ENCODE peak calls at places on chromosomes 7 and 10, in five cellular contexts. One of them, this sample, is unnamed.
A peak's percentile ranks its signal among the peaks of the same experiment; 100 is the strongest.

GRCh38 chr7:81460646-81461045 is 309.2 kb downstream of the HGF start:
- DNase-seq in T47D: no peak
- DNase-seq in ACHN: no peak
- DNase-seq in activated CD4-positive, alpha-beta T cell treated with anti-CD3 and anti-CD28 coated beads for 4 hours: no peak
- DNase-seq in non-pigmented ciliary epithelial cell: no peak
- DNase-seq in this sample: no peak

GRCh38 chr10:98293550-98294269 is 25.7 kb upstream of the LOXL4 start:
- DNase-seq in T47D: no peak
- DNase-seq in ACHN: no peak
- DNase-seq in activated CD4-positive, alpha-beta T cell treated with anti-CD3 and anti-CD28 coated beads for 4 hours: no peak
- DNase-seq in non-pigmented ciliary epithelial cell: no peak
- DNase-seq in this sample: no peak

GRCh38 chr7:104366390-104366789 is 38.0 kb downstream of the LHFPL3 start:
- DNase-seq in T47D: no peak
- DNase-seq in ACHN: no peak
- DNase-seq in activated CD4-positive, alpha-beta T cell treated with anti-CD3 and anti-CD28 coated beads for 4 hours: no peak
- DNase-seq in non-pigmented ciliary epithelial cell: no peak
- DNase-seq in this sample: no peak

GRCh38 chr7:33814400-33814799 is 90.9 kb upstream of the BMPER start:
- DNase-seq in T47D: no peak
- DNase-seq in ACHN: no peak
- DNase-seq in activated CD4-positive, alpha-beta T cell treated with anti-CD3 and anti-CD28 coated beads for 4 hours: no peak
- DNase-seq in non-pigmented ciliary epithelial cell: no peak
- DNase-seq in this sample: no peak

GRCh38 chr7:125059861-125060456 is 130.3 kb upstream of the POT1 start:
- DNase-seq in T47D: no peak
- DNase-seq in ACHN: peak; percentile 55
- DNase-seq in activated CD4-positive, alpha-beta T cell treated with anti-CD3 and anti-CD28 coated beads for 4 hours: no peak
- DNase-seq in non-pigmented ciliary epithelial cell: no peak
- DNase-seq in this sample: no peak

GRCh38 chr10:6201511-6201975 is 1.2 kb upstream of the PFKFB3 start:
- DNase-seq in T47D: peak; percentile 97
- DNase-seq in ACHN: peak; percentile 60
- DNase-seq in activated CD4-positive, alpha-beta T cell treated with anti-CD3 and anti-CD28 coated beads for 4 hours: peak; percentile 82
- DNase-seq in non-pigmented ciliary epithelial cell: no peak
- DNase-seq in this sample: peak; percentile 91

GRCh38 chr10:23693895-23694294 is 255.0 kb downstream of the OTUD1 start:
- DNase-seq in T47D: no peak
- DNase-seq in ACHN: no peak
- DNase-seq in activated CD4-positive, alpha-beta T cell treated with anti-CD3 and anti-CD28 coated beads for 4 hours: no peak
- DNase-seq in non-pigmented ciliary epithelial cell: no peak
- DNase-seq in this sample: no peak

GRCh38 chr7:134678115-134678514 is 31.5 kb downstream of the BPGM start:
- DNase-seq in T47D: no peak
- DNase-seq in ACHN: no peak
- DNase-seq in activated CD4-positive, alpha-beta T cell treated with anti-CD3 and anti-CD28 coated beads for 4 hours: no peak
- DNase-seq in non-pigmented ciliary epithelial cell: no peak
- DNase-seq in this sample: no peak

GRCh38 chr7:29421010-29421956 is 142.4 kb upstream of the PRR15 start:
- DNase-seq in T47D: no peak
- DNase-seq in ACHN: no peak
- DNase-seq in activated CD4-positive, alpha-beta T cell treated with anti-CD3 and anti-CD28 coated beads for 4 hours: no peak
- DNase-seq in non-pigmented ciliary epithelial cell: no peak
- DNase-seq in this sample: no peak

GRCh38 chr10:122044713-122045112 is 55.8 kb downstream of the TACC2 start:
- DNase-seq in T47D: no peak
- DNase-seq in ACHN: no peak
- DNase-seq in activated CD4-positive, alpha-beta T cell treated with anti-CD3 and anti-CD28 coated beads for 4 hours: no peak
- DNase-seq in non-pigmented ciliary epithelial cell: no peak
- DNase-seq in this sample: no peak

GRCh38 chr10:123781956-123782500 is 109.6 kb downstream of the CPXM2 start:
- DNase-seq in T47D: peak; percentile 13
- DNase-seq in ACHN: no peak
- DNase-seq in activated CD4-positive, alpha-beta T cell treated with anti-CD3 and anti-CD28 coated beads for 4 hours: no peak
- DNase-seq in non-pigmented ciliary epithelial cell: no peak
- DNase-seq in this sample: no peak

GRCh38 chr10:33032354-33033254 is 74.6 kb upstream of the ITGB1 start:
- DNase-seq in T47D: no peak
- DNase-seq in ACHN: peak; percentile 26
- DNase-seq in activated CD4-positive, alpha-beta T cell treated with anti-CD3 and anti-CD28 coated beads for 4 hours: no peak
- DNase-seq in non-pigmented ciliary epithelial cell: peak; percentile 63
- DNase-seq in this sample: no peak

GRCh38 chr7:22357311-22358175 is 589 bp upstream of the RAPGEF5 start:
- DNase-seq in T47D: no peak
- DNase-seq in ACHN: peak; percentile 94
- DNase-seq in activated CD4-positive, alpha-beta T cell treated with anti-CD3 and anti-CD28 coated beads for 4 hours: no peak
- DNase-seq in non-pigmented ciliary epithelial cell: no peak
- DNase-seq in this sample: no peak

GRCh38 chr7:47520408-47520807 is 61.5 kb downstream of the TNS3 start:
- DNase-seq in T47D: no peak
- DNase-seq in ACHN: no peak
- DNase-seq in activated CD4-positive, alpha-beta T cell treated with anti-CD3 and anti-CD28 coated beads for 4 hours: no peak
- DNase-seq in non-pigmented ciliary epithelial cell: peak; percentile 49
- DNase-seq in this sample: no peak

GRCh38 chr10:99393036-99393435 is 37.4 kb downstream of the GOT1 start:
- DNase-seq in T47D: no peak
- DNase-seq in ACHN: no peak
- DNase-seq in activated CD4-positive, alpha-beta T cell treated with anti-CD3 and anti-CD28 coated beads for 4 hours: no peak
- DNase-seq in non-pigmented ciliary epithelial cell: no peak
- DNase-seq in this sample: no peak

This sample was measured in Right ventricle myocardium inferior.